ENCODE peak calls at places on chromosome 4, in five cellular contexts. One of them, this sample, is unnamed. For H3K4me1, the result is how much of the 10 kb centered on the place peaks cover.

GRCh38 chr4:69658133-69658532 is 5.1 kb upstream of the UGT2A1 start:
- DNase-seq in HCT116: no peak
- DNase-seq in K562: no peak
- DNase-seq in GM23338: no peak
- DNase-seq in HepG2: no peak
- DNase-seq in this sample: no peak

GRCh38 chr4:144906181-144906895 is 191.7 kb downstream of the ANAPC10 start:
- DNase-seq in HCT116: no peak
- DNase-seq in K562: no peak
- DNase-seq in GM23338: no peak
- DNase-seq in HepG2: no peak
- DNase-seq in this sample: no peak

GRCh38 chr4:101277661-101278060 is 69.7 kb downstream of the PPP3CA start:
- DNase-seq in K562: no peak
- DNase-seq in GM23338: no peak
- DNase-seq in HCT116: no peak
- DNase-seq in HepG2: no peak
- DNase-seq in this sample: no peak

GRCh38 chr4:76809594-76810305 is 88.2 kb downstream of the SOWAHB start:
- DNase-seq in GM23338: no peak
- DNase-seq in K562: no peak
- DNase-seq in HCT116: no peak
- DNase-seq in HepG2: peak
- DNase-seq in this sample: peak

GRCh38 chr4:83440148-83440814 is 15.3 kb downstream of the HELQ start:
- DNase-seq in GM23338: no peak
- DNase-seq in HCT116: no peak
- DNase-seq in HepG2: no peak
- DNase-seq in K562: no peak
- DNase-seq in this sample: no peak

GRCh38 chr4:70969076-70969475 is 24.4 kb upstream of the DCK start:
- DNase-seq in HepG2: no peak
- DNase-seq in HCT116: no peak
- DNase-seq in K562: no peak
- DNase-seq in GM23338: no peak
- DNase-seq in this sample: no peak

GRCh38 chr4:78566834-78567501 is 15.4 kb downstream of the ANXA3 start:
- DNase-seq in K562: no peak
- DNase-seq in HCT116: no peak
- DNase-seq in GM23338: no peak
- DNase-seq in HepG2: no peak
- DNase-seq in this sample: no peak

GRCh38 chr4:142959156-142959555 is 113.1 kb upstream of the INPP4B start:
- DNase-seq in K562: no peak
- DNase-seq in HCT116: no peak
- DNase-seq in HepG2: no peak
- DNase-seq in GM23338: peak
- DNase-seq in this sample: no peak

GRCh38 chr4:155530857-155531256 is 135.8 kb upstream of the GUCY1A1 start:
- DNase-seq in HepG2: no peak
- DNase-seq in K562: no peak
- DNase-seq in GM23338: no peak
- DNase-seq in HCT116: no peak
- DNase-seq in this sample: no peak

GRCh38 chr4:84218002-84218401 is 281.1 kb downstream of the NKX6-1 start:
- DNase-seq in GM23338: peak
- DNase-seq in HepG2: no peak
- DNase-seq in K562: no peak
- DNase-seq in HCT116: no peak
- DNase-seq in this sample: no peak

GRCh38 chr4:58739275-58739674 is 1629.1 kb upstream of the IGFBP7 start:
- DNase-seq in K562: no peak
- DNase-seq in HCT116: no peak
- DNase-seq in GM23338: no peak
- DNase-seq in HepG2: no peak
- DNase-seq in this sample: no peak

GRCh38 chr4:40254961-40255721 is 58.3 kb downstream of the RHOH start:
- DNase-seq in GM23338: no peak
- DNase-seq in HCT116: peak
- DNase-seq in HepG2: peak
- DNase-seq in K562: no peak
- DNase-seq in this sample: peak

GRCh38 chr4:121863787-121864186 is 6.5 kb downstream of the BBS7 start:
- DNase-seq in K562: peak
- DNase-seq in HepG2: no peak
- DNase-seq in HCT116: no peak
- DNase-seq in GM23338: peak
- DNase-seq in this sample: no peak

GRCh38 chr4:86848732-86849617 is at the start of gene SLC10A6:
- DNase-seq in GM23338: no peak
- DNase-seq in HCT116: no peak
- DNase-seq in HepG2: no peak
- DNase-seq in K562: no peak
- DNase-seq in this sample: no peak

GRCh38 chr4:126827669-126828068 is 805.1 kb upstream of the INTU start:
- DNase-seq in HepG2: no peak
- DNase-seq in GM23338: no peak
- DNase-seq in HCT116: no peak
- DNase-seq in K562: no peak
- DNase-seq in this sample: no peak

GRCh38 chr4:138680251-138680650 is 335.3 kb upstream of the NOCT start:
- DNase-seq in HCT116: no peak
- DNase-seq in HepG2: no peak
- DNase-seq in GM23338: no peak
- DNase-seq in K562: no peak
- DNase-seq in this sample: no peak

GRCh38 chr4:8504279-8505007 is 63.9 kb downstream of the TRMT44 start:
- DNase-seq in HCT116: no peak
- DNase-seq in HepG2: peak
- DNase-seq in K562: no peak
- DNase-seq in GM23338: no peak
- DNase-seq in this sample: no peak

GRCh38 chr4:148081745-148082144 is 349.9 kb downstream of the ARHGAP10 start:
- DNase-seq in K562: no peak
- DNase-seq in HCT116: no peak
- DNase-seq in HepG2: no peak
- DNase-seq in GM23338: no peak
- DNase-seq in this sample: no peak

GRCh38 chr4:187814737-187815465 is 180.7 kb upstream of the ZFP42 start:
- DNase-seq in K562: no peak
- DNase-seq in HepG2: no peak
- DNase-seq in GM23338: no peak
- DNase-seq in HCT116: no peak
- DNase-seq in this sample: no peak

GRCh38 chr4:98092833-98093439 is 50.3 kb downstream of the STPG2 start:
- DNase-seq in HepG2: peak
- DNase-seq in K562: no peak
- DNase-seq in GM23338: peak
- DNase-seq in HCT116: peak
- DNase-seq in this sample: peak

GRCh38 chr4:101655847-101656246 is 134.7 kb upstream of the BANK1 start:
- DNase-seq in K562: no peak
- DNase-seq in GM23338: no peak
- DNase-seq in HCT116: no peak
- DNase-seq in HepG2: no peak
- DNase-seq in this sample: no peak

GRCh38 chr4:94722748-94723147 is 35.0 kb upstream of the BMPR1B start:
- DNase-seq in GM23338: no peak
- DNase-seq in K562: no peak
- DNase-seq in HepG2: no peak
- DNase-seq in HCT116: no peak
- DNase-seq in this sample: peak

GRCh38 chr4:76726141-76726540 is 171.8 kb downstream of the SOWAHB start:
- DNase-seq in HepG2: no peak
- DNase-seq in GM23338: no peak
- DNase-seq in K562: no peak
- DNase-seq in HCT116: no peak
- DNase-seq in this sample: no peak

GRCh38 chr4:32864713-32865351 is 2144.7 kb downstream of the PCDH7 start:
- DNase-seq in GM23338: no peak
- DNase-seq in HepG2: no peak
- DNase-seq in K562: no peak
- DNase-seq in HCT116: no peak
- DNase-seq in this sample: no peak

GRCh38 chr4:100095729-100096595 is 94.3 kb downstream of the DDIT4L start:
- DNase-seq in HCT116: peak
- DNase-seq in K562: peak
- DNase-seq in HepG2: peak
- DNase-seq in GM23338: peak
- DNase-seq in this sample: peak

GRCh38 chr4:7805533-7806079 is 134.1 kb downstream of the AFAP1 start:
- DNase-seq in HepG2: peak
- DNase-seq in GM23338: peak
- DNase-seq in K562: no peak
- DNase-seq in HCT116: no peak
- DNase-seq in this sample: peak

GRCh38 chr4:115844180-115844579 is 730.8 kb upstream of the NDST4 start:
- DNase-seq in GM23338: no peak
- DNase-seq in HCT116: no peak
- DNase-seq in K562: no peak
- DNase-seq in HepG2: peak
- DNase-seq in this sample: no peak

GRCh38 chr4:6367313-6367945 is 97.8 kb downstream of the WFS1 start:
- DNase-seq in K562: no peak
- DNase-seq in HCT116: no peak
- DNase-seq in GM23338: peak
- DNase-seq in HepG2: no peak
- DNase-seq in this sample: no peak

GRCh38 chr4:82726601-82727000 is 72.0 kb downstream of the SCD5 start:
- DNase-seq in GM23338: no peak
- DNase-seq in HepG2: no peak
- DNase-seq in HCT116: no peak
- DNase-seq in K562: no peak
- DNase-seq in this sample: no peak

GRCh38 chr4:39756159-39756558 is 58.2 kb downstream of the UBE2K start:
- DNase-seq in K562: no peak
- DNase-seq in GM23338: no peak
- DNase-seq in HepG2: no peak
- DNase-seq in HCT116: no peak
- DNase-seq in this sample: no peak

GRCh38 chr4:87375719-87376291 is 15.2 kb downstream of the HSD17B11 start:
- DNase-seq in K562: peak
- DNase-seq in GM23338: peak
- DNase-seq in HepG2: peak
- DNase-seq in HCT116: peak
- DNase-seq in this sample: peak

GRCh38 chr4:8215001-8215427 is 15.9 kb downstream of the SH3TC1 start:
- DNase-seq in K562: no peak
- DNase-seq in GM23338: no peak
- DNase-seq in HCT116: no peak
- DNase-seq in HepG2: no peak
- DNase-seq in this sample: no peak

GRCh38 chr4:121411151-121411744 is 30.4 kb upstream of the QRFPR start:
- DNase-seq in GM23338: no peak
- DNase-seq in K562: no peak
- DNase-seq in HepG2: no peak
- DNase-seq in HCT116: no peak
- DNase-seq in this sample: no peak

GRCh38 chr4:111839186-111839585 is 306.1 kb upstream of the FAM241A start:
- DNase-seq in GM23338: peak
- DNase-seq in HCT116: no peak
- DNase-seq in HepG2: no peak
- DNase-seq in K562: no peak
- DNase-seq in this sample: no peak

GRCh38 chr4:38979081-38979480 is 53.1 kb downstream of the TMEM156 start:
- DNase-seq in GM23338: no peak
- DNase-seq in HepG2: no peak
- DNase-seq in HCT116: no peak
- DNase-seq in K562: no peak
- DNase-seq in this sample: no peak

GRCh38 chr4:1405249-1405635 is 1.0 kb downstream of the NKX1-1 start:
- DNase-seq in K562: no peak
- DNase-seq in HCT116: no peak
- DNase-seq in HepG2: no peak
- DNase-seq in GM23338: no peak
- DNase-seq in this sample: no peak
- H3K4me1 ChIP-seq in K562: under half
- H3K4me1 ChIP-seq in HCT116: under half
- H3K4me1 ChIP-seq in HepG2: under half
- H3K4me1 ChIP-seq in GM23338: under half
- H3K4me1 ChIP-seq in this sample: under half

GRCh38 chr4:37586194-37586593 is 100.0 kb downstream of the RELL1 start:
- DNase-seq in HCT116: no peak
- DNase-seq in K562: no peak
- DNase-seq in HepG2: no peak
- DNase-seq in GM23338: no peak
- DNase-seq in this sample: no peak
- TF ChIP-seq REST in HCT116: peak
- TF ChIP-seq REST in K562: no peak
- TF ChIP-seq REST in HepG2: no peak
- TF ChIP-seq REST in GM23338: peak
- TF ChIP-seq REST in this sample: peak

GRCh38 chr4:74109116-74109791 is 10.3 kb upstream of the CXCL2 start:
- DNase-seq in HepG2: no peak
- DNase-seq in GM23338: peak
- DNase-seq in K562: peak
- DNase-seq in HCT116: peak
- DNase-seq in this sample: peak
- H3K4me1 ChIP-seq in HepG2: under half
- H3K4me1 ChIP-seq in GM23338: under half
- H3K4me1 ChIP-seq in K562: under half
- H3K4me1 ChIP-seq in HCT116: under half
- H3K4me1 ChIP-seq in this sample: half or more

GRCh38 chr4:175536852-175537453 is 275.1 kb downstream of the GPM6A start:
- DNase-seq in K562: peak
- DNase-seq in HCT116: peak
- DNase-seq in HepG2: peak
- DNase-seq in GM23338: peak
- DNase-seq in this sample: peak

GRCh38 chr4:175540151-175540550 is 271.9 kb downstream of the GPM6A start:
- DNase-seq in GM23338: no peak
- DNase-seq in HCT116: peak
- DNase-seq in HepG2: no peak
- DNase-seq in K562: no peak
- DNase-seq in this sample: no peak

GRCh38 chr4:175540732-175541131 is 271.3 kb downstream of the GPM6A start:
- DNase-seq in HepG2: no peak
- DNase-seq in K562: no peak
- DNase-seq in GM23338: no peak
- DNase-seq in HCT116: no peak
- DNase-seq in this sample: no peak

GRCh38 chr4:175539498-175539897 is 272.6 kb downstream of the GPM6A start:
- DNase-seq in GM23338: no peak
- DNase-seq in HepG2: no peak
- DNase-seq in HCT116: no peak
- DNase-seq in K562: no peak
- DNase-seq in this sample: no peak

DNA sequence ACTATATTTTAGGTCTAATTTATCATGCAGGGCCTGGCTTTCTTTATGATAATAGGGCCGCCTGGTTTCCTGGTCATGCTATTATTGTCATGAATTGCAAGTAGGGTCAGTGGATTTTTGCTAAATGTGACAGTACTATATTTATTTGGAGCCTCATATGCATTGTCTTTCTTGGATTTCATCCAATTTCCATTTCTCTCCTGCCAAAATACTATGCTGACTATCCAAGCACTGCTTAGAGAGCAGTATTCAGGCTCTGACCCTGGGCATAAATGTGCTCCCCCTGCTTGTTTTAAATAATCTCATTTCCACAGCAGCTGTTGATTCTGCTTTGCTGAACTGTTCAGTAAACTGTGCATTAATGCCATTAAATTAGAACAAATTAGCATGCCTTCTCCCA is 269.3 kb downstream of the GPM6A start:
- DNase-seq in HepG2: no peak
- DNase-seq in GM23338: no peak
- DNase-seq in HCT116: no peak
- DNase-seq in K562: no peak
- DNase-seq in this sample: no peak
- TF ChIP-seq REST in HepG2: no peak
- TF ChIP-seq REST in GM23338: no peak
- TF ChIP-seq REST in HCT116: no peak
- TF ChIP-seq REST in K562: no peak
- TF ChIP-seq REST in this sample: no peak

This sample was measured in A549.